ENCODE peak calls at places on chromosome 1, in nine cellular contexts. H is stomach, M is GM12891, T is WTC11, D is HFFc6, Q is amniotic epithelial cell, L is spleen, K is A172, X is RPMI7951. E is an unnamed sample.

GRCh38 chr1:153880962-153881361 is 41.8 kb downstream of the GATAD2B start:
- DNase-seq in K (peak; percentile 82), Q (peak; percentile 91), H (peak; percentile 92), M (no peak), X (peak; percentile 84), L (peak; percentile 78), T (no peak), D (peak; percentile 85), E (no peak)

GRCh38 chr1:53585116-53585515 is 125.9 kb downstream of the DMRTB1 start:
- DNase-seq in X (no peak), K (no peak), T (no peak), H (peak; percentile 26), D (no peak), Q (peak; percentile 90), M (no peak), L (peak; percentile 66), E (no peak)

GRCh38 chr1:47571161-47571560 is 133.3 kb downstream of the FOXD2 start:
- DNase-seq in Q (no peak), T (no peak), L (peak; percentile 58), H (no peak), M (no peak), D (no peak), X (no peak), K (no peak), E (no peak)

GRCh38 chr1:66539491-66539890 is 5.5 kb downstream of the SGIP1 start:
- DNase-seq in D (no peak), H (no peak), T (no peak), L (no peak), K (no peak), Q (no peak), M (no peak), X (peak; percentile 48), E (no peak)

GRCh38 chr1:217153361-217153760 is 430.1 kb upstream of the ESRRG start:
- DNase-seq in K (no peak), L (no peak), Q (peak; percentile 33), H (no peak), T (no peak), X (no peak), D (no peak), M (no peak), E (no peak)

GRCh38 chr1:112373841-112374240 is 22.2 kb upstream of the CTTNBP2NL start:
- DNase-seq in L (no peak), D (no peak), Q (no peak), X (no peak), T (no peak), K (no peak), H (no peak), M (no peak), E (no peak)

GRCh38 chr1:2644171-2644570 is 11.4 kb upstream of the MMEL1 start:
- DNase-seq in Q (no peak), K (no peak), D (no peak), H (peak; percentile 25), X (no peak), T (no peak), L (peak; percentile 78), M (no peak), E (no peak)

GRCh38 chr1:7301346-7301993 is 469.6 kb upstream of the VAMP3 start:
- DNase-seq in H (no peak), K (peak; percentile 48), X (peak; percentile 42), T (no peak), M (no peak), L (no peak), Q (peak; percentile 23), D (no peak), E (no peak)

GRCh38 chr1:118145736-118146135 is 39.3 kb downstream of the SPAG17 start:
- DNase-seq in K (no peak), M (no peak), Q (no peak), H (no peak), T (no peak), X (peak; percentile 15), D (no peak), L (no peak), E (no peak)

GRCh38 chr1:62144238-62144831 is 50.3 kb upstream of the L1TD1 start:
- DNase-seq in D (peak; percentile 54), Q (peak; percentile 33), X (peak; percentile 53), T (peak; percentile 63), H (no peak), M (peak; percentile 25), L (no peak), K (peak; percentile 46), E (peak; percentile 45)

GRCh38 chr1:238777551-238777950 is 608.8 kb upstream of the CHRM3 start:
- DNase-seq in X (peak; percentile 57), D (peak; percentile 61), L (no peak), T (no peak), K (peak; percentile 32), M (no peak), Q (peak; percentile 11), H (no peak), E (no peak)

GRCh38 chr1:155127105-155127671 is 488 bp upstream of the EFNA1 start:
- DNase-seq in M (no peak), D (no peak), T (peak; percentile 39), X (peak; percentile 35), Q (peak; percentile 71), K (peak; percentile 45), L (peak; percentile 79), H (peak; percentile 82), E (no peak)

GRCh38 chr1:214568328-214568727 is 16.9 kb upstream of the PTPN14 start:
- DNase-seq in H (no peak), K (no peak), M (no peak), Q (no peak), L (no peak), D (peak; percentile 33), T (no peak), X (peak; percentile 48), E (no peak)

GRCh38 chr1:31155216-31155806 is 84.4 kb downstream of the NKAIN1 start:
- DNase-seq in D (peak; percentile 32), M (peak; percentile 66), K (peak; percentile 43), H (peak; percentile 64), T (peak; percentile 76), X (peak; percentile 80), L (peak; percentile 88), Q (peak; percentile 61), E (peak; percentile 80)

GRCh38 chr1:201536542-201536941 is 2.4 kb upstream of the NAV1 start:
- DNase-seq in T (no peak), D (peak; percentile 88), M (no peak), H (no peak), X (peak; percentile 86), L (no peak), Q (peak; percentile 66), K (peak; percentile 90), E (no peak)

GRCh38 chr1:55617416-55617980 is 402.3 kb upstream of the USP24 start:
- DNase-seq in L (no peak), M (no peak), T (no peak), X (no peak), K (no peak), H (no peak), D (no peak), Q (no peak), E (no peak)

GRCh38 chr1:228836427-228836826 is 101.1 kb downstream of the RHOU start:
- DNase-seq in D (no peak), Q (no peak), H (peak; percentile 53), M (no peak), L (no peak), X (no peak), K (no peak), T (no peak), E (no peak)